ENCODE peak calls at places on chromosomes 12 and 14, in eight cellular contexts. N is thoracic aorta, M is osteocyte, B is tibial artery, U is glutamatergic neuron, J is HFFc6, C is pancreas, S is fibroblast of lung. A is an unnamed sample.

GRCh38 chr12:104604070-104604994 is 147.6 kb downstream of the CHST11 start:
- DNase-seq in B (peak), J (peak), N (peak), M (no peak), U (no peak), C (no peak), S (peak), A (no peak)

GRCh38 chr14:50830932-50831703 is at the start of gene NIN:
- DNase-seq in M (peak), N (peak), C (peak), B (peak), S (peak), U (peak), J (peak), A (peak)

GRCh38 chr14:64444984-64445845 is 20.1 kb upstream of the AKAP5 start:
- DNase-seq in B (peak), N (no peak), U (no peak), M (peak), J (no peak), C (no peak), S (peak), A (peak)

GRCh38 chr14:54440454-54440853 is 720 bp downstream of the CNIH1 start:
- DNase-seq in S (peak), B (no peak), U (no peak), N (no peak), C (no peak), J (no peak), M (no peak), A (no peak)

GRCh38 chr12:114508529-114509129 is 102.7 kb upstream of the TBX5 start:
- DNase-seq in B (peak), S (peak), J (peak), U (peak), C (peak), M (peak), N (peak), A (peak)

GRCh38 chr14:65153101-65153500 is 50.8 kb upstream of the MAX start:
- DNase-seq in M (no peak), U (no peak), J (no peak), N (no peak), C (no peak), S (no peak), B (no peak), A (no peak)

GRCh38 chr14:51398898-51399297 is 158.9 kb downstream of the TMX1 start:
- DNase-seq in S (peak), J (peak), M (no peak), U (no peak), B (no peak), C (no peak), N (peak), A (no peak)

GRCh38 chr12:19390208-19390607 is 49.1 kb upstream of the AEBP2 start:
- DNase-seq in J (no peak), N (no peak), U (no peak), S (peak), M (no peak), C (no peak), B (no peak), A (no peak)

GRCh38 chr12:113186033-113186365 is 478 bp downstream of the RITA1 start:
- DNase-seq in C (no peak), J (peak), M (no peak), S (peak), U (no peak), N (no peak), B (no peak), A (no peak)

GRCh38 chr14:61543946-61544345 is 151.4 kb upstream of the HIF1A start:
- DNase-seq in B (no peak), U (no peak), S (no peak), M (no peak), C (no peak), J (no peak), N (no peak), A (no peak)

GRCh38 chr12:78963439-78964222 is 99.1 kb downstream of the SYT1 start:
- DNase-seq in J (peak), N (no peak), M (no peak), B (no peak), S (peak), C (no peak), U (no peak), A (no peak)

GRCh38 chr12:119374615-119375014 is 40.1 kb downstream of the CCDC60 start:
- DNase-seq in B (no peak), S (no peak), C (no peak), M (no peak), J (no peak), U (no peak), N (no peak), A (no peak)

GRCh38 chr14:71521736-71522135 is 410.5 kb upstream of the RGS6 start:
- DNase-seq in J (no peak), U (no peak), M (no peak), C (no peak), N (no peak), S (no peak), B (no peak), A (no peak)

GRCh38 chr12:59396941-59397340 is 198.9 kb upstream of the SLC16A7 start:
- DNase-seq in M (no peak), N (no peak), U (no peak), S (no peak), B (no peak), J (no peak), C (no peak), A (no peak)

GRCh38 chr12:55724226-55724939 is 4.2 kb downstream of the RDH5 start:
- DNase-seq in B (peak), M (no peak), C (peak), U (peak), N (no peak), S (peak), J (peak), A (peak)

GRCh38 chr12:125403145-125403789 is 338.0 kb downstream of the AACS start:
- DNase-seq in C (no peak), M (no peak), B (no peak), S (peak), U (no peak), N (no peak), J (no peak), A (no peak)

GRCh38 chr14:93939304-93940229 is 12.4 kb downstream of the FAM181A start:
- DNase-seq in S (peak), U (peak), B (peak), M (peak), N (peak), C (peak), J (peak), A (peak)

GRCh38 chr14:75165586-75166391 is 10.6 kb downstream of the TMED10 start:
- DNase-seq in N (no peak), S (peak), C (no peak), M (no peak), J (no peak), U (peak), B (no peak), A (no peak)

GRCh38 chr14:85811340-85811739 is 281.4 kb downstream of the FLRT2 start:
- DNase-seq in S (no peak), N (no peak), U (no peak), M (no peak), B (no peak), J (no peak), C (no peak), A (no peak)

GRCh38 chr14:53278602-53279506 is 125.7 kb upstream of the DDHD1 start:
- DNase-seq in M (no peak), N (no peak), S (peak), B (no peak), J (no peak), C (no peak), U (no peak), A (no peak)

GRCh38 chr12:105748806-105749600 is 389.8 kb downstream of the NUAK1 start:
- DNase-seq in U (no peak), N (peak), J (no peak), S (peak), M (no peak), B (peak), C (no peak), A (no peak)

GRCh38 chr14:50601405-50601804 is 41.5 kb downstream of the ATL1 start:
- DNase-seq in U (no peak), N (no peak), J (peak), M (no peak), S (peak), B (no peak), C (no peak), A (no peak)

GRCh38 chr14:57051633-57052032 is 217.1 kb downstream of the EXOC5 start:
- DNase-seq in U (no peak), N (no peak), C (no peak), M (no peak), S (no peak), J (no peak), B (no peak), A (no peak)

GRCh38 chr12:26077915-26078314 is 46.9 kb downstream of the BHLHE41 start:
- DNase-seq in U (no peak), N (no peak), J (peak), M (no peak), S (peak), C (no peak), B (no peak), A (no peak)

GRCh38 chr12:105278043-105278697 is 42.2 kb upstream of the APPL2 start:
- DNase-seq in B (no peak), N (no peak), S (no peak), M (no peak), J (peak), U (no peak), C (no peak), A (no peak)

GRCh38 chr14:32075636-32076277 is 1.3 kb upstream of the ARHGAP5 start:
- DNase-seq in B (peak), C (peak), J (no peak), U (peak), M (peak), N (no peak), S (peak), A (no peak)

GRCh38 chr14:65387628-65388027 is 24.9 kb upstream of the FUT8 start:
- DNase-seq in J (no peak), M (no peak), U (no peak), B (no peak), C (no peak), S (no peak), N (no peak), A (no peak)

GRCh38 chr12:46208370-46208769 is 60.5 kb downstream of the SLC38A1 start:
- DNase-seq in U (no peak), C (no peak), J (no peak), B (no peak), S (no peak), M (no peak), N (no peak), A (no peak)

GRCh38 chr12:2804390-2805145 is 7.9 kb upstream of the ITFG2 start:
- DNase-seq in B (peak), N (no peak), M (peak), J (peak), S (peak), C (no peak), U (no peak), A (no peak)

GRCh38 chr14:30525833-30526232 is 33.1 kb upstream of the G2E3 start:
- DNase-seq in U (no peak), M (no peak), J (peak), B (no peak), N (no peak), S (peak), C (no peak), A (no peak)

DNA sequence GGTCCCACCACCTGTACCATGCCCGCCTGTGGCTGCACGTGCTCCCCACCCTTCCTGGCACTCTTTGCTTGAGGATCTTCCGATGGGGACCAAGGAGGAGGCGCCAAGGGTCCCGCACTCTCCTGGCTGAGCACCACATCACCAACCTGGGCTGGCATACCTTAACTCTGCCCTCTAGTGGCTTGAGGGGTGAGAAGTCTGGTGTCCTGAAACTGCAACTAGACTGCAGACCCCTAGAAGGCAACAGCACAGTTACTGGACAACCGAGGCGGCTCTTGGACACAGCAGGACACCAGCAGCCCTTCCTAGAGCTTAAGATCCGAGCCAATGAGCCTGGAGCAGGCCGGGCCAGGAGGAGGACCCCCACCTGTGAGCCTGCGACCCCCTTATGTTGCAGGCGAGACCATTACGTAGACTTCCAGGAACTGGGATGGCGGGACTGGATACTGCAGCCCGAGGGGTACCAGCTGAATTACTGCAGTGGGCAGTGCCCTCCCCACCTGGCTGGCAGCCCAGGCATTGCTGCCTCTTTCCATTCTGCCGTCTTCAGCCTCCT is 1.1 kb downstream of the INHBE start:
- DNase-seq in N (no peak), B (no peak), S (peak), M (no peak), C (no peak), J (peak), U (peak), A (peak)
- TF ChIP-seq CTCF in N (peak), B (no peak), S (peak), M (peak), C (peak), J (peak), U (peak), A (peak)

GRCh38 chr12:612293-612692 is 51.0 kb downstream of the NINJ2 start:
- DNase-seq in U (no peak), B (no peak), S (no peak), M (no peak), N (no peak), J (no peak), C (no peak), A (no peak)

GRCh38 chr12:612886-613285 is 50.4 kb downstream of the NINJ2 start:
- DNase-seq in C (no peak), N (no peak), M (no peak), U (no peak), S (no peak), B (peak), J (no peak), A (no peak)

GRCh38 chr12:615620-616019 is 47.6 kb downstream of the NINJ2 start:
- DNase-seq in J (no peak), M (no peak), B (no peak), C (no peak), S (no peak), N (no peak), U (no peak), A (no peak)

GRCh38 chr12:613996-614726 is 49.1 kb downstream of the NINJ2 start:
- DNase-seq in S (peak), B (peak), C (no peak), U (no peak), M (no peak), N (no peak), J (no peak), A (no peak)

GRCh38 chr12:614727-615060 is 48.6 kb downstream of the NINJ2 start:
- DNase-seq in M (no peak), S (no peak), C (no peak), U (no peak), J (no peak), B (no peak), N (no peak), A (no peak)
- TF ChIP-seq CTCF in M (no peak), S (no peak), C (no peak), U (no peak), J (no peak), B (no peak), N (no peak), A (no peak)

DNA sequence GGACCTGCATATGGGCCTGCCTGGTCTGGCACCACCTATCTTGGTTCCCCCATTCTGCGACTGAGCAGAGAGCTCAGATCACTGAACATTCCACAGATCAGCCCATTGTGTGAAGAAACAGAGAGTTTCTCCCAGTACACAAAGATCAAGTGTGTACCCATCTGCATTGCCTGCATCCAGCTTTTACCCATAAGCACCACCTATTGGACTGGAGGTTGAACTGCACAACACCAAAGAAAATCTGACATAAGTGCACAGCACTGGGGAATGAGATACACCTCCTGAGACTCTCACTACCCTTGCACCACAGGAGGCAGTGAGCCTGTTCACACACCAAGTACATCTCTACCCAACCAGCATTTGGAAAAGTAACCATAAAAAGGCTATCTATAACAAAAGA is 362.6 kb upstream of the CLEC14A start:
- DNase-seq in N (no peak), M (no peak), U (no peak), J (no peak), S (no peak), B (no peak), C (no peak), A (no peak)
- TF ChIP-seq CTCF in N (no peak), M (no peak), U (no peak), J (peak), S (peak), B (no peak), C (no peak), A (no peak)

DNA sequence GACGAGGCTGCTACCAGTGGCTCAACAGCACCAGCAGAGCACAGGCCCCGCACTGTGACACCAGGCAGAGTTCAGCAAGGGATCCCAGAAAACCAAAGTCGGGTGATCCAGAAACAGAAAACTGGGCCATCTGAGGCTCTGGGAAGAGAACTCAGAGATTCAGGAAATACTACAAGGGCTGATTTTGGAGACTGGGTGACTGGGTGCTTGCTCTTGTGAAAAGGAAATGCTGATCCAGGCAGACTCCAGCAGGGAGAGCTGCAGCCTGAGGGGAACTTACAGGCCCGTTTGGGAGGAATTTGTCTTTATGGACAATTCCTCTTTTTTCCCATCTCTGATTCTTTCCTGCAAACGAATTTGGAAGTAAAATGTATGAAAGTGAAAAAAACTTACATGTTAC is 28.2 kb downstream of the FOXN3 start:
- DNase-seq in B (no peak), J (peak), C (no peak), U (no peak), M (no peak), S (no peak), N (no peak), A (no peak)
- TF ChIP-seq CTCF in B (no peak), J (peak), C (no peak), U (no peak), M (peak), S (peak), N (no peak), A (no peak)

DNA sequence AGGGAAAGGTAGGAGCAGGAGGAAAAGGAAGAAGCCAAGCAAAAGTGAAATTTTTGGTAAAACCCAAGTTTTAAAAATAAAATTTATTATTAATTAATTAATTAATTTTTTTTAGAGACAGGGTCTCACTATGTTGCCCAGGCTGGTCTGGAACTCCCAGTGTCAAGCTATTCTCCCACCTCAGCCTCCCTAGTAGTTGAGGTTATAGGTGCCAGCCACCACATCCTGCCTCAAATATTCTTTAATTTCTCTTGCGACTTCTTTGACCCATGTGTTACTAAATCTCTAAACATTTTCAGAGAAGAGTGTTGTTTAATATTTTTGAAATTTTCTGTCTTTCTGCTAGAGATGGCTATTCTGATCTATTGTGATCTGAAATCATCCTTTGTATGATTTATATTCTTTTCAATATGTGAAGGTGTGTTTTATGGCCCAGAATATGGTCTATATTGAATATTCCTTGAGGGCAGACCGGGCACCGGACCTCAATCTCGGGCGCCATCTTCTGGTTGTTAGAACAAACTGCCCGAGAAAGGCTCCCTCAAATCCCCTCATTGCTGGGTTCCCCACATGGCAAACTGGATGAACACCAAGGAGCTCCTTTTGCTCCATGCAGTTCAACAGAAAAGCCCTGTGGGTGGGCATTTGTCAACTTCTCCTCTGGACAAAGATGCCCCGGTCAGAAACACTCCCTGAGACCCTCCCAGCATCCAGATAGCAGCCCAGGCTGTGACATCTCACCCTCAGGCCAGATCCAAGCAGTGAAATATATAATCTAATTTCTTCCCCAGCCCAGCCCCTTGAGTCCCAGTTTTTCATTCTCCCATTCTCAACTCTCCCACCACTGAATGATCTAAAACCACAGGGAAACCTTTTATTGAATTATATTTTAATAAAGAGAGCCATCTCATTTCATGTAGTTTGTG is 110.5 kb downstream of the ASCL4 start:
- DNase-seq in J (peak), B (no peak), U (peak), N (no peak), C (peak), M (no peak), S (peak), A (peak)
- TF ChIP-seq CTCF in J (peak), B (peak), U (peak), N (peak), C (peak), M (peak), S (peak), A (peak)

GRCh38 chr12:31600252-31600651 is 9.3 kb upstream of the DENND5B start:
- DNase-seq in B (no peak), U (no peak), N (no peak), C (no peak), S (no peak), J (no peak), M (no peak), A (no peak)
- TF ChIP-seq CTCF in B (no peak), U (no peak), N (no peak), C (no peak), S (no peak), J (no peak), M (no peak), A (no peak)